ENCODE peak calls at places on chromosomes 3 and 15, in seven cellular contexts. R, M, J, W, Q, S and Z are unnamed samples.
A peak's percentile ranks its signal among the peaks of the same experiment; 100 is the strongest.

GRCh38 chr3:104886220-104886995 is 480.3 kb upstream of the ALCAM start:
- DNase-seq in R (no peak), M (peak; percentile 38), J (peak; percentile 56), W (no peak), Q (no peak), S (no peak), Z (no peak)

GRCh38 chr3:189787622-189788021 is 156.4 kb downstream of the TP63 start:
- DNase-seq in R (no peak), M (peak; percentile 58), J (peak; percentile 10), W (no peak), Q (no peak), S (no peak), Z (no peak)

GRCh38 chr3:3902156-3902555 is 102.9 kb downstream of the LRRN1 start:
- DNase-seq in R (no peak), M (no peak), J (no peak), W (no peak), Q (no peak), S (no peak), Z (no peak)

GRCh38 chr3:182908471-182908870 is 71.9 kb downstream of the DCUN1D1 start:
- DNase-seq in R (no peak), M (peak; percentile 31), J (no peak), W (no peak), Q (no peak), S (no peak), Z (no peak)

GRCh38 chr3:51304230-51304629 is 80.9 kb upstream of the MANF start:
- DNase-seq in R (no peak), M (no peak), J (no peak), W (peak; percentile 76), Q (no peak), S (no peak), Z (no peak)

GRCh38 chr3:39279745-39280517 is at the start of gene CX3CR1:
- DNase-seq in R (no peak), M (no peak), J (no peak), W (no peak), Q (no peak), S (no peak), Z (no peak)

GRCh38 chr3:37742574-37743212 is 119.0 kb upstream of the CTDSPL start:
- DNase-seq in R (no peak), M (no peak), J (no peak), W (no peak), Q (no peak), S (no peak), Z (no peak)

GRCh38 chr3:190811775-190812480 is 50.6 kb downstream of the GMNC start:
- DNase-seq in R (no peak), M (peak; percentile 76), J (no peak), W (peak; percentile 81), Q (no peak), S (peak; percentile 67), Z (peak; percentile 49)

GRCh38 chr3:113423699-113424098 is 17.6 kb downstream of the CFAP44 start:
- DNase-seq in R (no peak), M (no peak), J (no peak), W (no peak), Q (no peak), S (no peak), Z (no peak)

GRCh38 chr3:172646439-172647015 is 64.3 kb downstream of the NCEH1 start:
- DNase-seq in R (no peak), M (peak; percentile 89), J (no peak), W (no peak), Q (no peak), S (no peak), Z (peak; percentile 34)

GRCh38 chr3:170689218-170689874 is 103.5 kb upstream of the SLC7A14 start:
- DNase-seq in R (no peak), M (peak; percentile 94), J (peak; percentile 90), W (peak; percentile 17), Q (peak; percentile 78), S (peak; percentile 16), Z (peak; percentile 76)

GRCh38 chr15:79678032-79678701 is 218.6 kb downstream of the MTHFS start:
- DNase-seq in R (no peak), M (no peak), J (no peak), W (no peak), Q (no peak), S (no peak), Z (no peak)

GRCh38 chr3:73586190-73586589 is 38.6 kb downstream of the PDZRN3 start:
- DNase-seq in R (no peak), M (no peak), J (no peak), W (no peak), Q (no peak), S (no peak), Z (no peak)

DNA sequence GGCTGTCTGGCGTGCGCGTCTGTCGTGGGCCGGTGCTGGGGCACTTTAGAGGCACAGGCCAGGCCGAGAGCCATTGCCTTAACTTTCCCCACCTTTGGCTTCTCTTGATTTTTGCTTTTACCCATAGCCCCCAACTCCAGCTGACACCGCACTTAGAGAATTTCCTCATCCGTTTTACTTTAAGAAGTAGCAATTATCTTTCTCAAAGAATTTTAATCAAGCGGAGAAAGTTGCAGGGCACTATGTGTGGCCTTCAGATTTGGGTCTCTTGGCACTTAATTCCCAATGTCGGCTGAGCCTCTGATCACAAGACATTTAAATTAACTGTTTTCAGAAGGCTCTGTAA is 1.2 kb downstream of the ALDH1A3 start:
- DNase-seq in R (no peak), M (no peak), J (no peak), W (peak; percentile 16), Q (no peak), S (no peak), Z (no peak)
- H3K4me3 ChIP-seq in R (peak overlapping the region; percentile 57), M (peak overlapping the region; percentile 71), J (no peak overlapping the region), W (peak overlapping the region; percentile 55), Q (no peak overlapping the region), S (peak overlapping the region; percentile 77), Z (no peak overlapping the region)

DNA sequence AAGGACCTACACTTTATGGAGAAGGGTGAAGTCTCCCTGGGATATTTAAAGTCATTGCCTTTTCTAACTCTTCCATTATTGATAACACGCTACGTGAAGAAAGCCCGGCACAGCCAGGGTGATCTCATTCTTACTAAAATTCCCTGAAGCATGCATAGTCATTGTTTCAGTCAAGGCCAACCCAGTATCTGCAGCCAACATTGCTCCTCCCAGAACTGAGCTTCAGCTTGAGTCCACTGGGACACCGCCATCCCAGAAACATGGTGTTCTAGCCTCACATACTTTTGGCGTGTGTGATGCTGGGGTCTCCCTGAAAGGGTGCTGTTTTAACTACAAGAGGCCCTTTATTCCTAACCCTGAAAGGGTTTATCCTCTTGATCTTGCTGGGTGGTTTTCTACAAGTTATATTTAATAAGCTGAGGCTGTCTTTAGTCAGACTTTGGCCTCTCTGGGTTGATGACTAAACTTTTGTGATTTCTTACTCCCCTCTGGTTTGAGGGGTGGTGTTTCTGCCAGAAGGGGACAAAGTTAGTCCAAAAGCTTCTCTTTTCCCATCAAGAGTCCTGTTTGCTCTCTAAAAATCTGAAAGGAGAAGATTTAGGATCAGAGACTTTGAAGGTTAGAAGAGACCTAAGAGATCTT is 26.0 kb upstream of the FBN1 start:
- DNase-seq in R (no peak), M (peak; percentile 97), J (peak; percentile 86), W (no peak), Q (no peak), S (no peak), Z (no peak)
- H3K4me3 ChIP-seq in R (no peak overlapping the region), M (no peak overlapping the region), J (no peak overlapping the region), W (no peak overlapping the region), Q (no peak overlapping the region), S (no peak overlapping the region), Z (no peak overlapping the region)

GRCh38 chr3:48599077-48599501 is 4.0 kb upstream of the COL7A1 start:
- DNase-seq in R (no peak), M (no peak), J (no peak), W (no peak), Q (no peak), S (no peak), Z (no peak)

GRCh38 chr3:48600711-48601621 is 5.8 kb upstream of the COL7A1 start:
- DNase-seq in R (no peak), M (no peak), J (no peak), W (no peak), Q (no peak), S (no peak), Z (no peak)

GRCh38 chr3:48598323-48599076 is 3.4 kb upstream of the COL7A1 start:
- DNase-seq in R (peak; percentile 53), M (peak; percentile 86), J (peak; percentile 96), W (no peak), Q (no peak), S (no peak), Z (no peak)

GRCh38 chr3:48601622-48601994 is 6.5 kb upstream of the COL7A1 start:
- DNase-seq in R (no peak), M (no peak), J (no peak), W (no peak), Q (no peak), S (no peak), Z (no peak)

GRCh38 chr3:48599509-48600285 is 4.6 kb upstream of the COL7A1 start:
- DNase-seq in R (no peak), M (no peak), J (no peak), W (no peak), Q (no peak), S (no peak), Z (no peak)
- H3K4me3 ChIP-seq in R (no peak overlapping the region), M (no peak overlapping the region), J (no peak overlapping the region), W (no peak overlapping the region), Q (no peak overlapping the region), S (no peak overlapping the region), Z (no peak overlapping the region)

GRCh38 chr15:62165029-62165792 is at the start of gene C2CD4B:
- DNase-seq in R (peak; percentile 83), M (no peak), J (no peak), W (peak; percentile 71), Q (peak; percentile 67), S (no peak), Z (peak; percentile 52)
- H3K4me3 ChIP-seq in R (peak within 1 kb of the TSS; percentile 61), M (peak within 1 kb of the TSS; percentile 18), J (no peak within 1 kb of the TSS), W (peak within 1 kb of the TSS; percentile 53), Q (peak within 1 kb of the TSS; percentile 65), S (no peak within 1 kb of the TSS), Z (peak within 1 kb of the TSS; percentile 14)

GRCh38 chr15:89813381-89814111 is 1.1 kb downstream of the ANPEP start:
- DNase-seq in R (no peak), M (no peak), J (no peak), W (no peak), Q (no peak), S (no peak), Z (no peak)

GRCh38 chr15:89812847-89813320 is 1.8 kb downstream of the ANPEP start:
- DNase-seq in R (no peak), M (no peak), J (no peak), W (no peak), Q (no peak), S (no peak), Z (no peak)

GRCh38 chr15:89814112-89814742 is 425 bp downstream of the ANPEP start:
- DNase-seq in R (no peak), M (no peak), J (no peak), W (peak; percentile 33), Q (no peak), S (no peak), Z (no peak)

GRCh38 chr15:89810837-89811236 is 3.8 kb downstream of the ANPEP start:
- DNase-seq in R (no peak), M (no peak), J (no peak), W (no peak), Q (no peak), S (no peak), Z (no peak)

GRCh38 chr15:89812126-89812846 is 2.4 kb downstream of the ANPEP start:
- DNase-seq in R (peak; percentile 92), M (peak; percentile 60), J (peak; percentile 67), W (no peak), Q (no peak), S (no peak), Z (no peak)
- H3K4me3 ChIP-seq in R (peak overlapping the region; percentile 9), M (peak overlapping the region; percentile 82), J (peak overlapping the region; percentile 89), W (no peak overlapping the region), Q (no peak overlapping the region), S (no peak overlapping the region), Z (no peak overlapping the region)